ENCODE peak calls at places on chromosomes 3 and 15, in four cellular contexts. One of them, this sample, is unnamed.

GRCh38 chr3:172512363-172512762 is 10.9 kb downstream of the TNFSF10 start:
- DNase-seq in body of pancreas: peak
- DNase-seq in heart left ventricle: peak
- DNase-seq in uterus: no peak
- DNase-seq in this sample: peak

GRCh38 chr15:77974098-77974414 is 103.5 kb downstream of the TBC1D2B start:
- DNase-seq in heart left ventricle: peak
- DNase-seq in uterus: no peak
- DNase-seq in body of pancreas: peak
- DNase-seq in this sample: peak

GRCh38 chr3:79497447-79498111 is 270.2 kb downstream of the ROBO1 start:
- DNase-seq in uterus: no peak
- DNase-seq in heart left ventricle: no peak
- DNase-seq in body of pancreas: no peak
- DNase-seq in this sample: no peak

GRCh38 chr3:87272718-87273337 is 3.6 kb downstream of the POU1F1 start:
- DNase-seq in body of pancreas: no peak
- DNase-seq in heart left ventricle: no peak
- DNase-seq in uterus: no peak
- DNase-seq in this sample: no peak

GRCh38 chr3:141410408-141410807 is 42.1 kb downstream of the ZBTB38 start:
- DNase-seq in heart left ventricle: peak
- DNase-seq in uterus: no peak
- DNase-seq in body of pancreas: peak
- DNase-seq in this sample: peak

GRCh38 chr15:67120839-67121540 is 55.6 kb downstream of the SMAD3 start:
- DNase-seq in heart left ventricle: peak
- DNase-seq in uterus: peak
- DNase-seq in body of pancreas: peak
- DNase-seq in this sample: peak

GRCh38 chr15:55403531-55403930 is 4.6 kb downstream of the CCPG1 start:
- DNase-seq in uterus: no peak
- DNase-seq in body of pancreas: no peak
- DNase-seq in heart left ventricle: no peak
- DNase-seq in this sample: no peak

GRCh38 chr3:11820540-11821041 is 26.1 kb downstream of the TAMM41 start:
- DNase-seq in uterus: no peak
- DNase-seq in body of pancreas: peak
- DNase-seq in heart left ventricle: no peak
- DNase-seq in this sample: no peak

GRCh38 chr15:98611031-98611430 is 37.3 kb upstream of the IGF1R start:
- DNase-seq in uterus: no peak
- DNase-seq in body of pancreas: peak
- DNase-seq in heart left ventricle: no peak
- DNase-seq in this sample: no peak

GRCh38 chr3:42804831-42805821 is 836 bp upstream of the HIGD1A start:
- DNase-seq in heart left ventricle: peak
- DNase-seq in body of pancreas: no peak
- DNase-seq in uterus: peak
- DNase-seq in this sample: peak

GRCh38 chr3:192608756-192609155 is 118.6 kb downstream of the FGF12 start:
- DNase-seq in heart left ventricle: no peak
- DNase-seq in body of pancreas: no peak
- DNase-seq in uterus: no peak
- DNase-seq in this sample: no peak

DNA sequence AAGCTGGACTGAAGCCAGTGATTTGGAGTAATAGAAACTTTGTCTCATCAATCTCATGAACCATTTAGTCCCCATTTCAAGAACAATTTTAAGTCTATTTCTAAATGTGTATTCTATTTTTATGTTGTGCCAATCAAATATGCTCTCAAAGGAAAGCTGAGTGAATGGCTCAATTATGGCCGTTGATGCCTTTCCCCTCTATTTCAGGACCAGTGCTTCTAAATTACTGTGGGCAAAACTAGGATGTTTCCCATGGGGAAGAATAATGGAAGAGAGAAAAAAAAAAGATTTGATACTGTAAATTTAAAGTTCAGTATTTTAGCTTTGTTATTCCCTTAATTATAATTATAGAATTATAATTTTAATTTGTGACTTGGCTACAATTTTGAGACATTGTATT is 110.1 kb downstream of the CADM2 start:
- DNase-seq in heart left ventricle: no peak
- DNase-seq in body of pancreas: no peak
- DNase-seq in uterus: no peak
- DNase-seq in this sample: no peak
- H3K27ac ChIP-seq in heart left ventricle: no peak
- H3K27ac ChIP-seq in body of pancreas: no peak
- H3K27ac ChIP-seq in uterus: no peak
- H3K27ac ChIP-seq in this sample: no peak

DNA sequence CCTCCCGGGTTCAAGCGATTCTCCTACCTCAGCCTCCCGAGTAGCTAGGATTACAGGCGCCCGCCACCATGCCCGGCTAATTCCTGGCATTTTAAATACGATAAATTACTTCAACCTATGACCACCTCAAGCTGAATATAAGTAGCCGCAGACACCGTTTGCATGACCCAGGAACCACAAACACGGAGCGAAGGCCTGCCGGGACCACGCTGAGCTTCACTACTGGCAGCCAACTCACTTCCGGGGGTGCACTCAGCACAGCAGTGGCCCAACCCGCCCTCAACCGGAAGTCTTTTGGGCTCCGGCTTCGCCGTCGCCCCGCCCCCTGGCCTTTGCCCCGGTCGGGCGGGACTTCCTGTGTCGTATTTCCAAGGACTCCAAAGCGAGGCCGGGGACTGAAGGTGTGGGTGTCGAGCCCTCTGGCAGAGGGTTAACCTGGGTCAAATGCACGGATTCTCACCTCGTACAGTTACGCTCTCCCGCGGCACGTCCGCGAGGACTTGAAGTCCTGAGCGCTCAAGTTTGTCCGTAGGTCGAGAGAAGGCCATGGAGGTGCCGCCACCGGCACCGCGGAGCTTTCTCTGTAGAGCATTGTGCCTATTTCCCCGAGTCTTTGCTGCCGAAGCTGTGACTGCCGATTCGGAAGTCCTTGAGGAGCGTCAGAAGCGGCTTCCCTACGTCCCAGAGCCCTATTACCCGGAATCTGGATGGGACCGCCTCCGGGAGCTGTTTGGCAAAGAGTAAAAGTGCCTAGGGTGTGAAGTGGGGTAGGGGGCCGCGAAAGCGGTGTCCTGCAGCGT is at the start of gene TIMMDC1:
- DNase-seq in uterus: peak
- DNase-seq in heart left ventricle: peak
- DNase-seq in body of pancreas: peak
- DNase-seq in this sample: peak
- TF ChIP-seq POLR2A in uterus: peak
- TF ChIP-seq POLR2A in heart left ventricle: peak
- TF ChIP-seq POLR2A in body of pancreas: peak
- TF ChIP-seq POLR2A in this sample: peak

GRCh38 chr3:126749931-126750759 is 46.1 kb downstream of the CHCHD6 start:
- DNase-seq in heart left ventricle: no peak
- DNase-seq in uterus: no peak
- DNase-seq in body of pancreas: no peak
- DNase-seq in this sample: no peak
- H3K27ac ChIP-seq in heart left ventricle: no peak
- H3K27ac ChIP-seq in uterus: no peak
- H3K27ac ChIP-seq in body of pancreas: no peak
- H3K27ac ChIP-seq in this sample: no peak

DNA sequence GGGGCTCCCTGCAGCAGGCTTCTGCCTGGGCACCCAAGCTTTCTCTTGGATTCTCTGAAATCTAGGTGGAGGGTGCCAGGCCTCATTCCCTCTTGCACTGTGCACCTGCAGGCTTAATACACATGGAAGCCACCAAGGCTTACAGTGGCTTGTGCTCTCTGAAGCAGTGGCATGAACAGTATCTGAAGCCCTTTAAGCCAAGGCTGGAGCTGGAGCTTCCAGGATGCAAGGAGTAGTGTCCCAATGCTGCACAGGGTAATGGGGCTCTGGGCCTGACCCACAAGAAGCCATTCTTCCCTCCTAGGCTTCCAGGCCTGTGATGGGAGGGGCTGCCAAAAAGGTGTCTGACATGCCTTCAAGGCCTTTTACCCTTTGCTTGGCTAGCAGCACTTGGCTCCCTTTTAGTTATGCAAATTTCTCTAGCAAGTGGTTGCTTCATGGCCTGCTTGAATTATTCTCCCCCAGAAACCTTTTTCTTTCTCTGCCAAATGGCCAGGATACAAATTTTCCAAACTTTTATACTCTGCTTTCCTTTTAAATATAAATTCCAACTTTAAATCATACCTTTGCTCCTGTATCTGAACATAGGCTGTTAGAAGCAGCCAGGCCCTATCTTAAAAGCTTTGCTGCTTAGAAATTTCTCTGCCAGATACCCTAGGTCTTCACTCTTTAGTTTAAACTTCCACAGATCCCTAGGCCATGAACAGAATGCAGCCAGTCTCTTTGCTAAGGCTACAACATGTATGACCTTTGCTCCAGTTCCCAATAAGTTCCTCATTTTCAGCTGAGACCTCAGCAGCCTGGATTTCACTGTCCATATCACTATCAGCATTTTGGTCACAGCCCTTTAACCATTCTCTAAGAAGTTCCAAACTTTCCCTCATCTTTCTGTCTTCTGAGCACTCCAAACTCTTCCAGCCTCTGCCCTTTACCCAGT is 201.1 kb upstream of the LRRFIP2 start:
- DNase-seq in heart left ventricle: no peak
- DNase-seq in body of pancreas: no peak
- DNase-seq in uterus: no peak
- DNase-seq in this sample: no peak
- TF ChIP-seq POLR2A in heart left ventricle: no peak
- TF ChIP-seq POLR2A in body of pancreas: no peak
- TF ChIP-seq POLR2A in uterus: no peak
- TF ChIP-seq POLR2A in this sample: no peak

GRCh38 chr3:61820306-61820992 is 259.1 kb downstream of the PTPRG start:
- DNase-seq in heart left ventricle: no peak
- DNase-seq in uterus: no peak
- DNase-seq in body of pancreas: no peak
- DNase-seq in this sample: no peak

GRCh38 chr3:61828158-61828874 is 266.9 kb downstream of the PTPRG start:
- DNase-seq in body of pancreas: no peak
- DNase-seq in heart left ventricle: peak
- DNase-seq in uterus: no peak
- DNase-seq in this sample: no peak

GRCh38 chr3:61822588-61822987 is 261.2 kb downstream of the PTPRG start:
- DNase-seq in uterus: no peak
- DNase-seq in body of pancreas: no peak
- DNase-seq in heart left ventricle: no peak
- DNase-seq in this sample: no peak

GRCh38 chr3:61821823-61822251 is 260.5 kb downstream of the PTPRG start:
- DNase-seq in uterus: peak
- DNase-seq in heart left ventricle: no peak
- DNase-seq in body of pancreas: no peak
- DNase-seq in this sample: no peak

GRCh38 chr3:61824553-61825135 is 263.3 kb downstream of the PTPRG start:
- DNase-seq in heart left ventricle: no peak
- DNase-seq in uterus: no peak
- DNase-seq in body of pancreas: no peak
- DNase-seq in this sample: no peak
- H3K27ac ChIP-seq in heart left ventricle: no peak
- H3K27ac ChIP-seq in uterus: no peak
- H3K27ac ChIP-seq in body of pancreas: no peak
- H3K27ac ChIP-seq in this sample: no peak

DNA sequence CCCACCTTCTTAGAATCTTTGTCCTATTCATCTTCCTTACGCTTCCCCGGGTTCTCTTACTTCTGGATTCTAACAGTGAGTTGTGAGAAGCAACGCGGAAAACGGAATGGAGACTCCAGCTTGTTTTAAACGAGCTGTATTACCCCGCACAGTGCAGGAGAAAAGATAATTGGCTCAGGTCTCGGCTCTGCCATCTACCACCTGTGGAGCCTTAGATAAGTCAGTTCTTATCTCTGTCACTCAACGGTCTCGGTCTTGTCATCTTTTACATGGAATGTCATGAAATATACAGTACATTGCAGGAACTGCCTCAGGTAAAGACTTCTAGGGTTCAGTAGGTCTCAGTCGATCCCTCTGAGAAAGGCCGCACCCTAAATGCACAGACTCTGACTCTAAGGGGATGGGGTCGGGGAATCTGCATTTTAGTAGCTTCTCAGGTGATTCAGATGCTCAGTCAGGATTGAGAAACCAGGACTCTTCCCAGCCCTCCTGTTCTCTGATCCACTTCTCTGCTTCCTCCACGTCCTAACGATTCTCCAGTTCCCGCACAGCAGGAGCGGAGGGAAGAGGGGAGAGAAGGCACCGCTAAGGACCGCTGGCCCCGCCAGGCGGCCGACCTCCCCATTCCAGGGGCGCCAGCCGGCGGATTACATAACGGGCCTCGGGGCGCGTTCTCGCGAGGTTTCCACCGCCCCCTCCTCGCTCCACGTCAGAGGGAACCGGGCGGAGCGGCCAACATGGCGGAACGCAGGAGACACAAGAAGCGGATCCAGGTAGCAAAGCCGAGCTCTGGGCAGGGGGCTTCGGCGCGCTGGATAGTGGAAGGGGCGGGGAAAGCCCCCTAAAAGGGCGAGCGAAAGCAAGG is at the start of gene SEC62:
- DNase-seq in uterus: peak
- DNase-seq in body of pancreas: peak
- DNase-seq in heart left ventricle: peak
- DNase-seq in this sample: peak
- TF ChIP-seq POLR2A in uterus: peak
- TF ChIP-seq POLR2A in body of pancreas: peak
- TF ChIP-seq POLR2A in heart left ventricle: no peak
- TF ChIP-seq POLR2A in this sample: peak

DNA sequence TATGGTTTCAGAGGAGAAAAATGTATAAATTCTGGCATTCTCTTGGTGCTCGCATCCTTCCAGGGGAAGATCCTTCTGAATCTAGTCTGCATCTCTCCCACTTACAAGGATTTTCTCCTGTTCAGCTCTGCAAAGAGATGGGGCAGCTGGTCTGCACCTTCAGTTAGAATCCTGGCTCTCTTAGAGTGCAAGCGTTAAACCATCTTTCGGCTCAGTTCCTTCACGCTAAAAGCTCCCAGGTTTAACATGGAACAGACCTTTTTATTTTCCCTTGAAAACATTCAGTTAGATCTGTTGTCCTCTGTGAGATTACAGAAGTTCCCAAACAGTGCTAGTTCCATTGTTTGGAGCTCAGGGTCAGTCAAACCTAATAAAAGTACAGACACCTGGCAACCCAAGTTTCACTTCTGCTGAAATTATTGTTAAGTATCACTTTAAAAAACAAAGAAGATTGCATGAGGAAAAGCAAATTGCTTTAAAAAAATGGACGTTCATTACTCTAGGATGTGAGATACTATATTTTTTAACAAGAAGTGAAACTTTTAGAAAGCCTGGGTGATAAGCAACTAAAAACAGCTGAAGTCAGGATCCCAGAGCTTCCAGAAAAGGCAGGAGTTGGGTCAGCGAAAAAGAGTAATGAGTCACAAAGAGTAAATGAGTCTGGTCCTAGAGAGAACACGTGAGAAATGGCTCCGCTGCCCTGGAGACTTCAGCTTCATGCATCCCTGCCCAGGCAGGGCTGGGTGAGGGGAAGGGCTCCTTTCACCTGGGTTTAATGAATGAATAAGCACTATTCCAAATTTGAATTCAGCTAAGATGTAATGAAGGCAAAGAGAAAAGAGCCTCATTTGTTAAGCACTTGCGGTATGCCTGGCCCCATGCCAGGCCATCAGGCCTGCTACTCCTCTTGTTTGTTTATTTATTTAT is 63.3 kb downstream of the ABTB1 start:
- DNase-seq in body of pancreas: peak
- DNase-seq in uterus: peak
- DNase-seq in heart left ventricle: peak
- DNase-seq in this sample: peak
- H3K27ac ChIP-seq in body of pancreas: no peak
- H3K27ac ChIP-seq in uterus: peak
- H3K27ac ChIP-seq in heart left ventricle: peak
- H3K27ac ChIP-seq in this sample: peak

This sample was measured in transverse colon.